ENCODE peak calls at places on chromosomes 16 and 17, in five cellular contexts. I, N, Q, E and D are unnamed samples.

GRCh38 chr17:56908061-56908542 is 5.7 kb downstream of the TRIM25 start:
- DNase-seq in I (peak), N (no peak), Q (no peak), E (peak), D (no peak)

GRCh38 chr17:78359216-78359935 is 501 bp downstream of the SOCS3 start:
- DNase-seq in I (no peak), N (no peak), Q (peak), E (no peak), D (no peak)

GRCh38 chr17:77905266-77905665 is 53.2 kb upstream of the TNRC6C start:
- DNase-seq in I (no peak), N (no peak), Q (no peak), E (no peak), D (no peak)

GRCh38 chr16:87337247-87337646 is 20.1 kb upstream of the C16orf95 start:
- DNase-seq in I (no peak), N (no peak), Q (no peak), E (no peak), D (no peak)

GRCh38 chr16:68396481-68396880 is 51.8 kb downstream of the SMPD3 start:
- DNase-seq in I (peak), N (peak), Q (peak), E (no peak), D (peak)

GRCh38 chr16:68093816-68094613 is 8.8 kb downstream of the NFATC3 start:
- DNase-seq in I (no peak), N (peak), Q (peak), E (no peak), D (peak)

GRCh38 chr16:67259705-67260104 is 10.9 kb downstream of the SLC9A5 start:
- DNase-seq in I (no peak), N (no peak), Q (no peak), E (no peak), D (no peak)

GRCh38 chr16:53100889-53101288 is 46.1 kb downstream of the CHD9 start:
- DNase-seq in I (no peak), N (no peak), Q (no peak), E (no peak), D (no peak)

GRCh38 chr16:56749806-56750491 is 20.0 kb downstream of the NUP93 start:
- DNase-seq in I (no peak), N (no peak), Q (no peak), E (no peak), D (no peak)

GRCh38 chr17:63419949-63420867 is 25.9 kb downstream of the CYB561 start:
- DNase-seq in I (no peak), N (no peak), Q (peak), E (no peak), D (no peak)

GRCh38 chr16:12781777-12782176 is 21.9 kb downstream of the CPPED1 start:
- DNase-seq in I (no peak), N (no peak), Q (no peak), E (no peak), D (no peak)

GRCh38 chr17:81042606-81043005 is 7.7 kb downstream of the BAIAP2 start:
- DNase-seq in I (no peak), N (no peak), Q (no peak), E (no peak), D (no peak)